ENCODE peak calls at places on chromosomes 3 and 15, in six cellular contexts. F is cardiac muscle cell; E is stomach; C is left ventricle myocardium inferior; J is CD4-positive, alpha-beta memory T cell; M is aorta. V is an unnamed sample.

GRCh38 chr3:12138044-12138443 is 20.7 kb downstream of the TIMP4 start:
- DNase-seq in C (no peak), E (peak; percentile 33), F (peak; percentile 55), M (no peak), J (no peak), V (no peak)

GRCh38 chr3:169634618-169635236 is 28.8 kb downstream of the MECOM start:
- DNase-seq in E (peak; percentile 84), M (no peak), J (no peak), C (no peak), F (peak; percentile 8), V (no peak)

GRCh38 chr3:52463420-52463819 is 8.0 kb downstream of the NISCH start:
- DNase-seq in E (no peak), F (no peak), C (no peak), J (no peak), M (no peak), V (no peak)

GRCh38 chr15:85920926-85921325 is 126.2 kb upstream of the KLHL25 start:
- DNase-seq in M (no peak), F (no peak), J (no peak), E (no peak), C (no peak), V (no peak)

GRCh38 chr3:102225407-102226132 is 209.2 kb upstream of the ZPLD1 start:
- DNase-seq in M (no peak), J (peak; percentile 37), C (no peak), F (peak; percentile 89), E (no peak), V (peak; percentile 80)

GRCh38 chr15:67510597-67511225 is 10.2 kb upstream of the C15orf61 start:
- DNase-seq in J (no peak), C (no peak), E (no peak), F (peak; percentile 59), M (no peak), V (no peak)

GRCh38 chr3:40310690-40311089 is 1.2 kb downstream of the EIF1B start:
- DNase-seq in M (no peak), C (no peak), F (peak; percentile 62), J (no peak), E (no peak), V (peak; percentile 10)

GRCh38 chr3:6551165-6551564 is 309.8 kb upstream of the GRM7 start:
- DNase-seq in C (no peak), F (no peak), E (no peak), J (no peak), M (no peak), V (no peak)

GRCh38 chr15:33425149-33425548 is 114.4 kb downstream of the RYR3 start:
- DNase-seq in M (peak; percentile 52), F (peak; percentile 54), C (no peak), J (no peak), E (no peak), V (no peak)

GRCh38 chr3:60178931-60179653 is 1072.2 kb downstream of the FHIT start:
- DNase-seq in E (no peak), M (no peak), J (no peak), F (no peak), C (no peak), V (no peak)

GRCh38 chr3:127041933-127042332 is 59.0 kb downstream of the PLXNA1 start:
- DNase-seq in E (no peak), F (no peak), C (no peak), M (peak; percentile 30), J (no peak), V (no peak)

GRCh38 chr15:25947336-25948080 is 84.4 kb upstream of the ATP10A start:
- DNase-seq in C (no peak), J (no peak), F (no peak), M (no peak), E (no peak), V (peak; percentile 7)

GRCh38 chr3:133746722-133747086 is 511 bp downstream of the TF start:
- DNase-seq in M (no peak), J (no peak), F (no peak), E (no peak), C (no peak), V (peak; percentile 25)

GRCh38 chr3:133747907-133748639 is 1.9 kb downstream of the TF start:
- DNase-seq in J (no peak), M (no peak), F (no peak), E (no peak), C (no peak), V (no peak)

GRCh38 chr3:133750201-133750748 is 4.1 kb downstream of the TF start:
- DNase-seq in M (no peak), E (no peak), C (no peak), F (no peak), J (no peak), V (no peak)

GRCh38 chr3:133747373-133747772 is 1.2 kb downstream of the TF start:
- DNase-seq in J (no peak), M (no peak), F (no peak), E (no peak), C (no peak), V (no peak)

DNA sequence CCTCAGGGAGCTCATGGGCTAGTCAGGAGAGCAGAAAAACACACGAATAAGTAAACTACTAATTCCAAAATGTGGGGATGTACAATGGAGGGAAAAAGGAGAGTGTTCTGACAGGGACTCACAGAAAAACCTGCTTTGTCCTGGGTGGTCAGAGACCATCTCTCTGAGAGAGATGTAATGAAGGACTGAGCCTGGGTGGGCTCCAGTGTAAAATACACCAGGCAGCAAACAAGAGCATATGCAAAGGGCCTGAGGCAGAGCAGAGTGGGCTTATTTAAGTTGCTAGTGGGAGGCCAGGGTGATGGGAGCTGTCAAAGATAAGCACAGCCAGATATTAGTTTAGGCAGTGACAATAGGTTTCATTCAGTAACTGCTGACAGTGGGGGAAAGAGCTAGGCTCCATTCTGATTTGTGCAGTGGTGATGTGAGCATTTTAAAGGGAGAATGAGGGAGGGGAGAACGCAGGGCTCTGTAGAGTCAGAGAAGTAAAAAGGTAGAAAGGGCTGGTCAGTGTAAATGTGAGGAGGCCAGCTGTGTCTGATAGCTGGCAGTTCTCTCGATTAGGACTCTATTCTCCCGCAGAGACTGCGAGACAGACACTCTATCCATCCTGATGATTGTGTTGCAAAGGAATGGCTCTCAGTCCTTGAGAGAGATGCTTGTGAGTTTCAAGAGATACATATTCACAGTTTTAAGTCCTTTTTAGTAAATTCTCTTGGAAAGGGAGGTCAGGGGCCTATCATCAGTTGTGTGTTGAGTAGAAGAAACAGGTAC is 3.4 kb downstream of the TF start:
- DNase-seq in F (no peak), J (no peak), E (no peak), M (no peak), C (no peak), V (no peak)
- H3K27ac ChIP-seq in F (no peak overlapping the region), J (no peak overlapping the region), E (no peak overlapping the region), M (no peak overlapping the region), C (no peak overlapping the region), V (no peak overlapping the region)

GRCh38 chr3:113057117-113057516 is 66.3 kb downstream of the GTPBP8 start:
- DNase-seq in J (no peak), E (no peak), F (no peak), M (no peak), C (no peak), V (no peak)
- H3K4me3 ChIP-seq in J (no peak overlapping the region), E (no peak overlapping the region), F (no peak overlapping the region), M (no peak overlapping the region), C (no peak overlapping the region), V (no peak overlapping the region)

GRCh38 chr3:125436921-125437320 is 61.8 kb upstream of the ZNF148 start:
- DNase-seq in F (no peak), C (no peak), J (no peak), M (no peak), E (no peak), V (no peak)
- H3K4me1 ChIP-seq in F (no peaks in the 10 kb centered on the region), C (no peaks in the 10 kb centered on the region), J (no peaks in the 10 kb centered on the region), M (no peaks in the 10 kb centered on the region), E (peaks cover 17% of the 10 kb centered on the region), V (no peaks in the 10 kb centered on the region)

DNA sequence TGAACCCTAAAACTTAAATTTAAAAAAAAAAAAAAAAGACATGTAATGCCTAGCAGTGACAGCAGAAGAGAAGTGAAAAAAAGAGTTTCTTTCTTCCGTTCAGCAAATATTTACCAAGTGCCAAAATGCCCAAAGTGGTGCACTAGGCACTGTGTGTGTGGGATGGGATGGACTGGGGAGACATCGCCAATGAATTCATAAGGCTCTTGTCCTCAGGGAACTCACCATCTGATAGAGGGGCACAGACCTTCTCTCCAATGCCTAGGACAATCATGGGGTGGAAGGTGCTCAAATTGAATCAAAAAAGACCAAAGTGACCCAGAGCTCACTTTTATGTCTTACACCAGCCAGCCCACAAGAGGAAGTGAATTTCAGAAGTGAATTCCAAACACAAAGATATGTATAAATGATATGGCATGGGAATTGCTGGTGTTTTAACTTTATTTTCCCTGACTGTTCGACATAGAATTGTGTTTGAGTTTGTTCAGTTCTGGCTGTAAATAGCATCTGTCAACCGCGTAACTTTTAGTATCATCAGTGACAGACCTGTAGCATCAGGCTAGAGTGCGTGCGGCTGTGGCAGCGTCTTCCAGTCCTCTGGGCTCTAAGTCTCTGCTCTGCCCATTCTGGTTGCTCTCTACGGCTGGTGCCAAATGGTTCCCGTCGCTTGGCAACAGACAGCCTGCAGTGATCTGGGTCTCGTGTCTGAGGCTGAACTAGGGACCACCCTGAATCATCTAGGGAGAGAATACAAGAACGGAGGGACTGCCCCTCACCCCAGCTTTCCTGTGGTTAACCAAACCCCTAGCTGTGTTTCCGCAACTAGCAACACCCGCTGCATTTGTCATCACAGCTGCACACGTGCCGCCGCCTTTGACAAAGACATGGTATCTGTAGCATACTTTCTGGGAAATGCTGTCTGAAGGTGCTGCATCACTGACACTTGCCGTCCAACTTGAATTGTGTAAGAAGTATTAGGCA is 154.0 kb upstream of the THBS1 start:
- DNase-seq in E (peak; percentile 46), C (peak; percentile 40), M (peak; percentile 83), F (peak; percentile 96), J (peak; percentile 77), V (peak; percentile 91)
- H3K27ac ChIP-seq in E (peak overlapping the region; percentile 56), C (peak overlapping the region; percentile 86), M (no peak overlapping the region), F (no peak overlapping the region), J (no peak overlapping the region), V (no peak overlapping the region)

DNA sequence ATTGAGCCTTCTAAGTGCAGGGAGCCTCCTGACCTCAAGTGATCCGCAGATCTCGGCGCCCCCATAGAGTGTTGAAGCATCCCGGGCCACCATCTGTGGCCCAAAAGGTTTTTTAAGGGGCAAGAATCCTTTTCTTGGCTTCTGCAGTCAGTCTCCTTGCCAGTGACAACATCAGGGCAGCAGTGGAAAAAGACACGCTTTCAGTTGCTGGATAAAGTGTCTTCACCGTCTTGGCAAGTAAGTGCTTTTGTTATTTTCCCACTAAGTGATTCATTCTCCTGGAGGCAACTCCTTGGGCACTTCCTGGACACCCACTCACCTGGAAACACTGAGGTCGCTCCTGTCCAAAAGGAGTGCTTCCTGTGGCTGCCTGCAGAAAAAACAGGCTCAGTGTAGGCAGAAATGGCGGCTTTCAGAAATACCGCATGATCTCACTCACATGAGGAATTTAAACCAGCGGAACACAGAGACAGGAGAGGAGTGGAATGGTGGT is 71.7 kb upstream of the ABHD2 start:
- DNase-seq in F (no peak), M (no peak), E (no peak), C (no peak), J (no peak), V (no peak)
- H3K4me3 ChIP-seq in F (no peak overlapping the region), M (no peak overlapping the region), E (no peak overlapping the region), C (peak overlapping the region; percentile 56), J (no peak overlapping the region), V (no peak overlapping the region)

GRCh38 chr3:191334359-191334893 is 4.1 kb upstream of the UTS2B start:
- DNase-seq in C (no peak), F (no peak), J (no peak), E (no peak), M (no peak), V (no peak)

GRCh38 chr3:191333481-191333880 is 3.2 kb upstream of the UTS2B start:
- DNase-seq in E (no peak), J (no peak), C (no peak), F (no peak), M (no peak), V (no peak)

GRCh38 chr3:191338177-191338488 is 7.8 kb upstream of the UTS2B start:
- DNase-seq in F (no peak), J (no peak), C (no peak), E (no peak), M (no peak), V (no peak)

GRCh38 chr3:191339313-191339917 is 9.1 kb upstream of the UTS2B start:
- DNase-seq in C (no peak), J (no peak), E (no peak), F (no peak), M (no peak), V (no peak)

GRCh38 chr3:191336833-191337232 is 6.5 kb upstream of the UTS2B start:
- DNase-seq in E (no peak), M (no peak), C (no peak), J (no peak), F (no peak), V (no peak)
- H3K4me1 ChIP-seq in E (peaks cover 21% of the 10 kb centered on the region), M (peaks cover 15% of the 10 kb centered on the region), C (peaks cover 100% of the 10 kb centered on the region), J (peaks cover 15% of the 10 kb centered on the region), F (peaks cover 17% of the 10 kb centered on the region), V (no peaks in the 10 kb centered on the region)